ENCODE peak calls at places on chromosomes 2 and 18, in five cellular contexts. S, K, F, C and A are unnamed samples. For H3K4me1, the result is how much of the 10 kb centered on the place peaks cover.

GRCh38 chr2:211085056-211085680 is 528.8 kb downstream of the CPS1 start:
- DNase-seq in F (no peak), K (peak), S (peak), C (no peak), A (no peak)

GRCh38 chr2:223896751-223897320 is 48.3 kb downstream of the WDFY1 start:
- DNase-seq in S (peak), K (no peak), C (no peak), F (no peak), A (no peak)

GRCh38 chr2:168050377-168050776 is 197.0 kb downstream of the STK39 start:
- DNase-seq in K (no peak), S (no peak), F (no peak), C (no peak), A (no peak)

GRCh38 chr2:54557601-54558187 is 101.6 kb downstream of the SPTBN1 start:
- DNase-seq in C (peak), K (peak), S (peak), F (peak), A (peak)

GRCh38 chr2:230471074-230471473 is 55.1 kb downstream of the SP100 start:
- DNase-seq in S (no peak), C (no peak), K (no peak), F (no peak), A (no peak)

GRCh38 chr18:31835528-31836138 is 75.0 kb upstream of the SLC25A52 start:
- DNase-seq in S (peak), C (no peak), K (peak), F (no peak), A (no peak)

GRCh38 chr2:217901826-217902225 is 101.0 kb downstream of the TNS1 start:
- DNase-seq in S (peak), C (no peak), F (peak), K (no peak), A (peak)

GRCh38 chr2:219563271-219563928 is 7.9 kb downstream of the OBSL1 start:
- DNase-seq in C (no peak), F (no peak), S (no peak), K (no peak), A (no peak)

GRCh38 chr2:177164584-177165052 is 48.0 kb upstream of the HNRNPA3 start:
- DNase-seq in C (peak), K (peak), F (peak), S (peak), A (peak)

GRCh38 chr2:191540681-191541080 is 137.3 kb upstream of the NABP1 start:
- DNase-seq in K (no peak), S (no peak), C (no peak), F (no peak), A (no peak)

GRCh38 chr2:105770162-105770561 is 25.4 kb downstream of the NCK2 start:
- DNase-seq in C (no peak), K (no peak), S (no peak), F (no peak), A (no peak)
- H3K4me1 ChIP-seq in C (under half), K (under half), S (under half), F (under half), A (half or more)

GRCh38 chr2:160474319-160474645 is 19.3 kb downstream of the RBMS1 start:
- DNase-seq in K (peak), C (no peak), F (no peak), S (no peak), A (no peak)

GRCh38 chr2:160477032-160477431 is 16.6 kb downstream of the RBMS1 start:
- DNase-seq in C (no peak), S (peak), K (no peak), F (no peak), A (no peak)

GRCh38 chr2:160473508-160474318 is 19.9 kb downstream of the RBMS1 start:
- DNase-seq in F (no peak), S (no peak), C (no peak), K (no peak), A (no peak)

GRCh38 chr2:160472839-160473251 is 20.8 kb downstream of the RBMS1 start:
- DNase-seq in C (no peak), F (no peak), S (peak), K (no peak), A (no peak)

GRCh38 chr2:160474891-160475795 is 18.5 kb downstream of the RBMS1 start:
- DNase-seq in C (no peak), K (no peak), S (peak), F (no peak), A (no peak)
- H3K27ac ChIP-seq in C (peak), K (peak), S (no peak), F (no peak), A (no peak)

GRCh38 chr18:58091099-58091611 is 47.1 kb downstream of the NEDD4L start:
- DNase-seq in K (peak), C (peak), F (no peak), S (no peak), A (peak)

GRCh38 chr18:58088723-58089074 is 44.7 kb downstream of the NEDD4L start:
- DNase-seq in K (no peak), F (no peak), S (no peak), C (no peak), A (no peak)

GRCh38 chr18:58093311-58093790 is 49.3 kb downstream of the NEDD4L start:
- DNase-seq in K (no peak), S (no peak), F (no peak), C (no peak), A (no peak)

GRCh38 chr18:58087928-58088722 is 44.1 kb downstream of the NEDD4L start:
- DNase-seq in F (no peak), C (peak), S (no peak), K (peak), A (peak)
- H3K4me1 ChIP-seq in F (under half), C (under half), S (under half), K (under half), A (under half)

DNA sequence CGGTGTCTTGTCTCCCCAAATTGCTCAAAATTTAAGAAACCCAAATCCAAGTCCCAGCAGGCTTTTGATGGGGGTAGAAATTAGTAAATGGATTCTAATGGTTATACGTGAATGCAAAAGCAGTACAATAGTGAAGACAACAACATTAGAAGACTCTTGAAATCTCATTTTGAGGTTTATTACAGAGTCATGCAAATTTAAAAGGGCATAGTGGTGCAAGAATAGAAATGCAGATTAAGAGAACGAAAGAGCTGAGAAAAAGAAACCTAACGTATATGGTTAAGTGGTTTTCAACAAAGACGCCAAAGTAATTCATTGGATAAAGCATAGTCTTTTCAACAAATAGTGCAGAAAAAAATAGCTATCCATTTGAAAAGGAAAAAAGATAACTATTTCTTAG is 33.2 kb upstream of the CXXC1 start:
- DNase-seq in K (no peak), S (no peak), C (no peak), F (no peak), A (no peak)
- H3K27ac ChIP-seq in K (no peak), S (no peak), C (no peak), F (no peak), A (no peak)

GRCh38 chr2:69165079-69165478 is 152.1 kb downstream of the ANTXR1 start:
- DNase-seq in K (no peak), F (no peak), C (no peak), S (no peak), A (no peak)
- H3K4me1 ChIP-seq in K (under half), F (half or more), C (under half), S (half or more), A (half or more)

GRCh38 chr2:205768341-205768740 is 86.0 kb downstream of the NRP2 start:
- DNase-seq in C (no peak), S (no peak), K (no peak), F (no peak), A (peak)
- H3K27ac ChIP-seq in C (peak), S (peak), K (no peak), F (peak), A (no peak)

GRCh38 chr2:108640731-108641130 is 78.6 kb upstream of the RANBP2 start:
- DNase-seq in F (no peak), C (no peak), K (peak), S (peak), A (no peak)

GRCh38 chr2:108634591-108635160 is 84.6 kb upstream of the RANBP2 start:
- DNase-seq in K (no peak), F (no peak), C (no peak), S (no peak), A (no peak)

GRCh38 chr2:108635630-108636354 is 83.5 kb upstream of the RANBP2 start:
- DNase-seq in F (no peak), S (no peak), C (no peak), K (no peak), A (no peak)

GRCh38 chr2:108633379-108633778 is 85.9 kb upstream of the RANBP2 start:
- DNase-seq in F (no peak), C (no peak), S (no peak), K (no peak), A (no peak)

DNA sequence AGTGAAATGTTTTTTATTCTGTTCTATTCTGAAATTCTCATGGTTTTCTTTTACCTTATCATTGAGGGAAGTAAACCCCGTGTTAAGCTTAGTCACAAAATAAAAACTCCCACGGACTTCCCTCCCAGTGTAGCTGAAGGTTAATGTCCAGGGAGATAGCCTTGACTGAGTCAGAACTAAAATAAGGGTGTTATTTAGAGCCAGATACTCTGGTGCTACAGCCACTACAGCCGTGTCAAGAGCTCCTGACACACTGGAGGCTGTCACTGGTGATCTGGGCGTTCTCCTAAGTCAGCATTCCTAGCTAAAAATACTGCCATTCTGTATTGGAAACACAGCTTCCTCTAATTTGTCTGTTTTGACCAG is 82.0 kb upstream of the RANBP2 start:
- DNase-seq in C (no peak), K (no peak), S (peak), F (peak), A (peak)
- H3K4me1 ChIP-seq in C (under half), K (under half), S (half or more), F (half or more), A (under half)

DNA sequence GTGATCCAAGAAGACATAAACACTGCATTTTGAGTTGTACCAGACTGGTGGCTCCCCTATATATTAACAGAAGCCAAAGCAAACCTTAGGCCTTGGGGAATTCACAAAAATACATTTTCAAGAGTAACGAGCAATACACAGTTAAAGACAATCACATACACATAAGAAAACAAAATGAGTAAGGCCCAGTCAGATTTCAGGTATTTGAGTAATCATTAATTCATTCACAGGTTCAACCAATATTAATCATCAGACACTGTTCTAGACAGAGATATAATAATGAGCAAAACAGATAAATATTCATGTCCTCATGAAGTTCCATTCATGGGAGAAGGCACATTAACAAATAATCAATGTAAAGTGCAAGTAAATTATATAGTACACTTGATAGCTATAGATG is 9.6 kb downstream of the STPG4 start:
- DNase-seq in K (peak), F (no peak), S (no peak), C (no peak), A (no peak)
- H3K27ac ChIP-seq in K (peak), F (no peak), S (no peak), C (no peak), A (no peak)

GRCh38 chr2:45897836-45898235 is 246.4 kb downstream of the PRKCE start:
- DNase-seq in F (no peak), C (no peak), K (no peak), S (no peak), A (no peak)

GRCh38 chr2:45895477-45895876 is 244.0 kb downstream of the PRKCE start:
- DNase-seq in S (peak), K (no peak), C (no peak), F (no peak), A (no peak)

GRCh38 chr2:45894211-45894610 is 242.7 kb downstream of the PRKCE start:
- DNase-seq in F (no peak), K (no peak), C (no peak), S (no peak), A (no peak)

GRCh38 chr2:45898819-45899218 is 247.3 kb downstream of the PRKCE start:
- DNase-seq in C (no peak), F (peak), K (no peak), S (no peak), A (peak)

DNA sequence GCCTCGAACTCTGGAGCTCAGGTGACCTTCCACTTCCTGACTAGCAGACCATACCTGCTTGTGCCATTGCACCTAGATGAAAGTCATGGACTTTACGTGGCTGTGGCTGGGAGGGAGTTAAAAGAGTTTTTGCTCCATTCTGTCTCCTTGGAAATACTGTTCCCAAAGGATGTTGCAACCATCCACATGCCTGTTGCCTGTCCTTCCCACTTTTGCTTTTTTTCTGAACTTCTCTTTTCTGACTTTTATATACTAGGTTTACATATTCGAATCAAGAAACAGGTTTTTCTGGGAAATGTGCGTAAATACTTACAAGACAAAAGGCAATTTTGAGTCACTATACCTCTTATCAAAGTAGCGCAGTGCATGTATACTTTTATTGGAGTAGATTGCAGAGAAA is 244.8 kb downstream of the PRKCE start:
- DNase-seq in K (no peak), F (no peak), C (no peak), S (no peak), A (no peak)
- H3K4me1 ChIP-seq in K (under half), F (under half), C (under half), S (under half), A (under half)